ENCODE peak calls at places on chromosomes 12 and 14, in five cellular contexts. V is esophagus squamous epithelium, I is A549, M is H9, W is neural progenitor cell. Y is an unnamed sample.

GRCh38 chr12:45509187-45509586 is 220.3 kb upstream of the ARID2 start:
- DNase-seq in V (no peak), I (no peak), M (no peak), W (no peak), Y (no peak)

GRCh38 chr12:78018146-78018910 is 187.6 kb downstream of the NAV3 start:
- DNase-seq in V (no peak), I (no peak), M (no peak), W (peak; percentile 75), Y (no peak)

GRCh38 chr12:69007166-69007857 is 74.3 kb upstream of the CPM start:
- DNase-seq in V (no peak), I (peak; percentile 19), M (peak; percentile 52), W (peak; percentile 73), Y (no peak)

GRCh38 chr12:42760550-42760949 is 171.0 kb upstream of the PRICKLE1 start:
- DNase-seq in V (no peak), I (no peak), M (no peak), W (no peak), Y (no peak)

GRCh38 chr12:92794814-92795213 is 92.0 kb downstream of the PLEKHG7 start:
- DNase-seq in V (no peak), I (no peak), M (no peak), W (no peak), Y (no peak)

GRCh38 chr12:176321-177181 is 37.4 kb downstream of the SLC6A12 start:
- DNase-seq in V (no peak), I (peak; percentile 36), M (no peak), W (no peak), Y (no peak)

GRCh38 chr12:24752763-24753462 is 196.0 kb downstream of the BCAT1 start:
- DNase-seq in V (no peak), I (no peak), M (no peak), W (no peak), Y (no peak)

GRCh38 chr12:121805171-121805687 is 1.4 kb downstream of the SETD1B start:
- DNase-seq in V (no peak), I (peak; percentile 70), M (no peak), W (peak; percentile 52), Y (peak; percentile 58)

GRCh38 chr14:20602583-20602982 is 11.4 kb upstream of the RNASE12 start:
- DNase-seq in V (no peak), I (no peak), M (no peak), W (no peak), Y (no peak)

GRCh38 chr12:44846826-44847225 is 29.3 kb downstream of the NELL2 start:
- DNase-seq in V (no peak), I (no peak), M (no peak), W (no peak), Y (no peak)

GRCh38 chr12:70853326-70853725 is 67.2 kb downstream of the PTPRR start:
- DNase-seq in V (no peak), I (no peak), M (no peak), W (no peak), Y (no peak)

GRCh38 chr12:108379761-108380160 is 40.6 kb upstream of the CMKLR1 start:
- DNase-seq in V (no peak), I (no peak), M (no peak), W (no peak), Y (no peak)

GRCh38 chr12:6613015-6613775 is 6.0 kb upstream of the CHD4 start:
- DNase-seq in V (no peak), I (no peak), M (peak; percentile 62), W (peak; percentile 77), Y (peak; percentile 88)

GRCh38 chr14:20343092-20343854 is at the start of gene PARP2:
- DNase-seq in V (peak; percentile 84), I (peak; percentile 99), M (peak; percentile 99), W (peak; percentile 99), Y (peak; percentile 98)

GRCh38 chr12:116697305-116698130 is 40.4 kb downstream of the SPRING1 start:
- DNase-seq in V (no peak), I (peak; percentile 71), M (peak; percentile 82), W (peak; percentile 84), Y (peak; percentile 64)

GRCh38 chr12:131432532-131433260 is 278.2 kb upstream of the SFSWAP start:
- DNase-seq in V (no peak), I (no peak), M (no peak), W (peak; percentile 47), Y (no peak)

GRCh38 chr14:66884149-66884548 is 305.1 kb upstream of the GARIN2 start:
- DNase-seq in V (no peak), I (no peak), M (no peak), W (no peak), Y (no peak)

GRCh38 chr12:115636546-115636945 is 640.9 kb downstream of the MED13L start:
- DNase-seq in V (no peak), I (no peak), M (no peak), W (no peak), Y (no peak)

GRCh38 chr12:293199-293598 is 30.6 kb upstream of the SLC6A13 start:
- DNase-seq in V (no peak), I (no peak), M (no peak), W (no peak), Y (no peak)

GRCh38 chr14:92783813-92784431 is 10.2 kb upstream of the GOLGA5 start:
- DNase-seq in V (no peak), I (peak; percentile 70), M (no peak), W (peak; percentile 43), Y (peak; percentile 27)

GRCh38 chr14:98503086-98503815 is 768.7 kb downstream of the BCL11B start:
- DNase-seq in V (no peak), I (no peak), M (no peak), W (no peak), Y (no peak)

GRCh38 chr12:2629051-2629450 is 165.7 kb upstream of the FKBP4 start:
- DNase-seq in V (no peak), I (no peak), M (no peak), W (no peak), Y (no peak)

GRCh38 chr12:65741662-65742480 is 82.4 kb upstream of the HMGA2 start:
- DNase-seq in V (no peak), I (peak; percentile 34), M (peak; percentile 87), W (peak; percentile 70), Y (no peak)

GRCh38 chr12:9388379-9388778 is 180.2 kb upstream of the PZP start:
- DNase-seq in V (no peak), I (no peak), M (no peak), W (no peak), Y (no peak)

GRCh38 chr14:22653012-22653621 is 9.0 kb upstream of the OR6J1 start:
- DNase-seq in V (no peak), I (peak; percentile 83), M (peak; percentile 86), W (peak; percentile 85), Y (peak; percentile 72)

GRCh38 chr12:131618303-131618658 is 92.6 kb upstream of the SFSWAP start:
- DNase-seq in V (no peak), I (peak; percentile 29), M (peak; percentile 71), W (peak; percentile 82), Y (no peak)

GRCh38 chr12:108802666-108803036 is 54.7 kb downstream of the SSH1 start:
- DNase-seq in V (no peak), I (no peak), M (no peak), W (no peak), Y (no peak)

GRCh38 chr12:116324684-116325664 is 47.5 kb upstream of the MED13L start:
- DNase-seq in V (no peak), I (no peak), M (no peak), W (no peak), Y (no peak)

GRCh38 chr14:102911991-102912761 is 10.3 kb upstream of the AMN start:
- DNase-seq in V (no peak), I (no peak), M (no peak), W (no peak), Y (no peak)

GRCh38 chr14:92287987-92288386 is 35.0 kb upstream of the SLC24A4 start:
- DNase-seq in V (no peak), I (peak; percentile 40), M (no peak), W (no peak), Y (no peak)

GRCh38 chr12:118327381-118327780 is 45.3 kb downstream of the TAOK3 start:
- DNase-seq in V (no peak), I (no peak), M (no peak), W (no peak), Y (no peak)

GRCh38 chr12:124510301-124510970 is 57.0 kb downstream of the NCOR2 start:
- DNase-seq in V (no peak), I (peak; percentile 45), M (peak; percentile 56), W (no peak), Y (no peak)
- H3K4me1 ChIP-seq in V (peaks cover 70% of the 10 kb centered on the region), I (peaks cover 47% of the 10 kb centered on the region), M (no peaks in the 10 kb centered on the region), W (peaks cover 60% of the 10 kb centered on the region), Y (peaks cover 21% of the 10 kb centered on the region)

DNA sequence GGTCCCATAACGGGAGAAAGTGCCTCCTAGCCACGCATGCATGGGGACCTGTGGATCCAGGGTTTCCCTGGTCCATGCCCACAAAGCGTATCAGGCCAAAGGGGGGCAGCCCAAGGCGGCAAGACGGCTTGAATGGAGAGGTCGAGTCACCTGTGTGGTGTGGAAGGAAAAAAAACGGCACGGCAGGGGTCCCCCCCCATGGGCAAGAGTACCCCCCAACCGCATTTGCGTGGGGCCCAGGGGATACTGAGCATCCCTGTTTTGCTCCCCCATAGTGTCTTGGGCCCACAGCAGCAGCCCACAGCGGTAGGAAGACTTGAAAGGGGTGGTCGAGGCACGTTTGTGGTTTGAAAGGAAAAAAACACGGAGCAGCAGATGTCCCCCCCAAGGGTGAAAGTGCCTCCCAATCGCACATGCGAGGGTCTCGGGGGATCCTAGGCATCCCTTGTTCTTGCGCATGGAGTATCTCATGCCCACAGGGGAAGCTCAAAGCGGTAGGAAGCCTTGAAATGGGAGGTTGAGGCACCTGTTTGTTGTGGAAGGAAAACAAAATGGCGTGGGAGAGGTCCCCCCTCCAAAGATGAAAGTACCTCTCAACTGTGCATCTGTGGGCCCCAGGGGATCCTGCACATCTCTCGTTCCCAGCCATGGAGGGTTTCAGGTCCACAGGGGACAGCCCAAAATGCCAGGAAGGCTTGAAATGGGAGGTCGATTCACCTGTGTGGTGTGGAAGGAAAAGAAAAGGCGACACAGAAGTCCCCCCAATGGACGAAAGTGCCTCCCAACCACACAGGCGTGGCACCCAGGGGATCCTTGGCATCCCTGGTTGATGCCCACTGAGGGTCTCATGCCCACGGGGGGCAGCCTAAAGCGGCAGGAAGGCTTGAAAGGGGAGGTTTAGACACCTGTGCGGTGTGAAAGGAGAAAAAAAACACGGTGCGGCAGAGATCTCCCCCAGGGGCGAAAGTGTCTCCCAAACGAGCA is 577.5 kb downstream of the ALG10 start:
- DNase-seq in V (no peak), I (no peak), M (no peak), W (no peak), Y (no peak)
- H3K9me3 ChIP-seq in V (peaks cover 100% of the 10 kb centered on the region), I (peaks cover 9% of the 10 kb centered on the region), M (peaks cover 97% of the 10 kb centered on the region), W (peaks cover 8% of the 10 kb centered on the region), Y (no peaks in the 10 kb centered on the region)

GRCh38 chr12:86959766-86960458 is 703.7 kb upstream of the MGAT4C start:
- DNase-seq in V (no peak), I (no peak), M (no peak), W (no peak), Y (no peak)
- H3K4me1 ChIP-seq in V (no peaks in the 10 kb centered on the region), I (no peaks in the 10 kb centered on the region), M (no peaks in the 10 kb centered on the region), W (no peaks in the 10 kb centered on the region), Y (no peaks in the 10 kb centered on the region)

DNA sequence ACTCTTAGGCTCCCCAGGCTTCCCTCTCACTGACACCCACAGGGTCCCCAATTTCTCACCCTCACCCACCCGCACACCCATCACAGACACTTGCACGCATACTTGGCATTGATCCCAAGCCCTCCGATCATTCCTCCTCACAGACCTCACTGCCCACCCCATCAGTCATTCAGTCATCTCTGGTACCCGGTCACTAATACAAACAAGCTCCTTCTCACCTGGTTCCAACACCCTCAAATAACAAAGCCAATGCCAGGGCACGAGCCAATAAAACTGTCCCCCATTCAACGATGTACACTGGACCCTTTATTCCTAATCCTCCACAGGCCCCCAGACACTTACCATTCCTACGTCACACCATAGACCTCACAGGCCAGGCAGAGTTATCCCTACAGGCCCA is 2.3 kb downstream of the ZNF605 start:
- DNase-seq in V (no peak), I (no peak), M (no peak), W (no peak), Y (no peak)
- H3K9me3 ChIP-seq in V (peaks cover 55% of the 10 kb centered on the region), I (peaks cover 73% of the 10 kb centered on the region), M (peaks cover 32% of the 10 kb centered on the region), W (peaks cover 16% of the 10 kb centered on the region), Y (peaks cover 5% of the 10 kb centered on the region)

Y was measured in HAP-1.